ENCODE peak calls at places on chromosomes 12 and 14, in six cellular contexts. One of them, this sample, is unnamed.

GRCh38 chr14:73753887-73754880 is 40.0 kb upstream of the PNMA1 start:
- DNase-seq in heart right ventricle: no peak
- DNase-seq in heart left ventricle: no peak
- DNase-seq in psoas muscle: no peak
- DNase-seq in foreskin keratinocyte: no peak
- DNase-seq in CD8-positive, alpha-beta memory T cell: no peak
- DNase-seq in this sample: no peak

GRCh38 chr12:121805171-121805687 is 1.4 kb downstream of the SETD1B start:
- DNase-seq in heart right ventricle: no peak
- DNase-seq in heart left ventricle: peak; percentile 60
- DNase-seq in psoas muscle: peak; percentile 55
- DNase-seq in foreskin keratinocyte: no peak
- DNase-seq in CD8-positive, alpha-beta memory T cell: no peak
- DNase-seq in this sample: no peak

GRCh38 chr14:100879782-100880181 is 23.7 kb downstream of the RTL1 start:
- DNase-seq in heart right ventricle: peak; percentile 4
- DNase-seq in heart left ventricle: peak; percentile 17
- DNase-seq in psoas muscle: peak; percentile 23
- DNase-seq in foreskin keratinocyte: no peak
- DNase-seq in CD8-positive, alpha-beta memory T cell: no peak
- DNase-seq in this sample: no peak

GRCh38 chr12:131121705-131122405 is 168.1 kb downstream of the ADGRD1 start:
- DNase-seq in heart right ventricle: no peak
- DNase-seq in heart left ventricle: peak; percentile 45
- DNase-seq in psoas muscle: no peak
- DNase-seq in foreskin keratinocyte: no peak
- DNase-seq in CD8-positive, alpha-beta memory T cell: no peak
- DNase-seq in this sample: no peak

GRCh38 chr14:24171422-24172260 is at the start of gene REC8:
- DNase-seq in heart right ventricle: peak; percentile 65
- DNase-seq in heart left ventricle: peak; percentile 80
- DNase-seq in psoas muscle: peak; percentile 79
- DNase-seq in foreskin keratinocyte: no peak
- DNase-seq in CD8-positive, alpha-beta memory T cell: peak; percentile 67
- DNase-seq in this sample: peak; percentile 91

GRCh38 chr12:15662983-15663659 is 126.1 kb downstream of the EPS8 start:
- DNase-seq in heart right ventricle: no peak
- DNase-seq in heart left ventricle: no peak
- DNase-seq in psoas muscle: no peak
- DNase-seq in foreskin keratinocyte: peak; percentile 17
- DNase-seq in CD8-positive, alpha-beta memory T cell: no peak
- DNase-seq in this sample: no peak

GRCh38 chr12:57233357-57234232 is 4.1 kb downstream of the SHMT2 start:
- DNase-seq in heart right ventricle: no peak
- DNase-seq in heart left ventricle: peak; percentile 51
- DNase-seq in psoas muscle: peak; percentile 50
- DNase-seq in foreskin keratinocyte: no peak
- DNase-seq in CD8-positive, alpha-beta memory T cell: no peak
- DNase-seq in this sample: no peak

GRCh38 chr12:130860311-130860710 is 11.6 kb upstream of the RAN start:
- DNase-seq in heart right ventricle: no peak
- DNase-seq in heart left ventricle: no peak
- DNase-seq in psoas muscle: no peak
- DNase-seq in foreskin keratinocyte: no peak
- DNase-seq in CD8-positive, alpha-beta memory T cell: no peak
- DNase-seq in this sample: no peak

GRCh38 chr12:102479984-102480383 is 379 bp downstream of the IGF1 start:
- DNase-seq in heart right ventricle: no peak
- DNase-seq in heart left ventricle: no peak
- DNase-seq in psoas muscle: no peak
- DNase-seq in foreskin keratinocyte: no peak
- DNase-seq in CD8-positive, alpha-beta memory T cell: no peak
- DNase-seq in this sample: no peak

GRCh38 chr12:98127336-98127679 is 388.1 kb upstream of the TMPO start:
- DNase-seq in heart right ventricle: no peak
- DNase-seq in heart left ventricle: no peak
- DNase-seq in psoas muscle: no peak
- DNase-seq in foreskin keratinocyte: no peak
- DNase-seq in CD8-positive, alpha-beta memory T cell: no peak
- DNase-seq in this sample: no peak

GRCh38 chr12:91023326-91024004 is 18.7 kb upstream of the EPYC start:
- DNase-seq in heart right ventricle: no peak
- DNase-seq in heart left ventricle: no peak
- DNase-seq in psoas muscle: no peak
- DNase-seq in foreskin keratinocyte: peak; percentile 46
- DNase-seq in CD8-positive, alpha-beta memory T cell: no peak
- DNase-seq in this sample: no peak

GRCh38 chr12:91781114-91781513 is 364.5 kb downstream of the BTG1 start:
- DNase-seq in heart right ventricle: no peak
- DNase-seq in heart left ventricle: no peak
- DNase-seq in psoas muscle: no peak
- DNase-seq in foreskin keratinocyte: no peak
- DNase-seq in CD8-positive, alpha-beta memory T cell: no peak
- DNase-seq in this sample: no peak

GRCh38 chr12:76880156-76881023 is 1.6 kb upstream of the CSRP2 start:
- DNase-seq in heart right ventricle: no peak
- DNase-seq in heart left ventricle: no peak
- DNase-seq in psoas muscle: no peak
- DNase-seq in foreskin keratinocyte: no peak
- DNase-seq in CD8-positive, alpha-beta memory T cell: no peak
- DNase-seq in this sample: no peak

GRCh38 chr14:78341827-78342389 is 171.7 kb downstream of the NRXN3 start:
- DNase-seq in heart right ventricle: no peak
- DNase-seq in heart left ventricle: no peak
- DNase-seq in psoas muscle: no peak
- DNase-seq in foreskin keratinocyte: no peak
- DNase-seq in CD8-positive, alpha-beta memory T cell: no peak
- DNase-seq in this sample: no peak

GRCh38 chr12:101168000-101168399 is 42.0 kb downstream of the SLC5A8 start:
- DNase-seq in heart right ventricle: no peak
- DNase-seq in heart left ventricle: no peak
- DNase-seq in psoas muscle: no peak
- DNase-seq in foreskin keratinocyte: no peak
- DNase-seq in CD8-positive, alpha-beta memory T cell: no peak
- DNase-seq in this sample: no peak

GRCh38 chr12:102435827-102436436 is 44.4 kb downstream of the IGF1 start:
- DNase-seq in heart right ventricle: no peak
- DNase-seq in heart left ventricle: no peak
- DNase-seq in psoas muscle: no peak
- DNase-seq in foreskin keratinocyte: no peak
- DNase-seq in CD8-positive, alpha-beta memory T cell: no peak
- DNase-seq in this sample: no peak

GRCh38 chr12:14892726-14893442 is 7.2 kb upstream of the MGP start:
- DNase-seq in heart right ventricle: no peak
- DNase-seq in heart left ventricle: no peak
- DNase-seq in psoas muscle: peak; percentile 67
- DNase-seq in foreskin keratinocyte: no peak
- DNase-seq in CD8-positive, alpha-beta memory T cell: no peak
- DNase-seq in this sample: no peak

GRCh38 chr12:57754411-57755193 is at the start of gene MARCHF9:
- DNase-seq in heart right ventricle: peak; percentile 60
- DNase-seq in heart left ventricle: peak; percentile 77
- DNase-seq in psoas muscle: no peak
- DNase-seq in foreskin keratinocyte: peak; percentile 60
- DNase-seq in CD8-positive, alpha-beta memory T cell: peak; percentile 76
- DNase-seq in this sample: peak; percentile 88

GRCh38 chr12:104243551-104243950 is 28.0 kb downstream of the TXNRD1 start:
- DNase-seq in heart right ventricle: no peak
- DNase-seq in heart left ventricle: no peak
- DNase-seq in psoas muscle: no peak
- DNase-seq in foreskin keratinocyte: no peak
- DNase-seq in CD8-positive, alpha-beta memory T cell: no peak
- DNase-seq in this sample: no peak

GRCh38 chr12:65561798-65562382 is 262.4 kb upstream of the HMGA2 start:
- DNase-seq in heart right ventricle: no peak
- DNase-seq in heart left ventricle: no peak
- DNase-seq in psoas muscle: no peak
- DNase-seq in foreskin keratinocyte: no peak
- DNase-seq in CD8-positive, alpha-beta memory T cell: no peak
- DNase-seq in this sample: no peak

GRCh38 chr12:58026421-58026820 is 85.1 kb downstream of the ATP23 start:
- DNase-seq in heart right ventricle: no peak
- DNase-seq in heart left ventricle: no peak
- DNase-seq in psoas muscle: no peak
- DNase-seq in foreskin keratinocyte: no peak
- DNase-seq in CD8-positive, alpha-beta memory T cell: no peak
- DNase-seq in this sample: no peak

GRCh38 chr14:88346048-88346639 is 23.1 kb upstream of the KCNK10 start:
- DNase-seq in heart right ventricle: no peak
- DNase-seq in heart left ventricle: no peak
- DNase-seq in psoas muscle: no peak
- DNase-seq in foreskin keratinocyte: no peak
- DNase-seq in CD8-positive, alpha-beta memory T cell: no peak
- DNase-seq in this sample: no peak

GRCh38 chr14:24252289-24253124 is 10.1 kb upstream of the TINF2 start:
- DNase-seq in heart right ventricle: no peak
- DNase-seq in heart left ventricle: no peak
- DNase-seq in psoas muscle: no peak
- DNase-seq in foreskin keratinocyte: no peak
- DNase-seq in CD8-positive, alpha-beta memory T cell: no peak
- DNase-seq in this sample: no peak

DNA sequence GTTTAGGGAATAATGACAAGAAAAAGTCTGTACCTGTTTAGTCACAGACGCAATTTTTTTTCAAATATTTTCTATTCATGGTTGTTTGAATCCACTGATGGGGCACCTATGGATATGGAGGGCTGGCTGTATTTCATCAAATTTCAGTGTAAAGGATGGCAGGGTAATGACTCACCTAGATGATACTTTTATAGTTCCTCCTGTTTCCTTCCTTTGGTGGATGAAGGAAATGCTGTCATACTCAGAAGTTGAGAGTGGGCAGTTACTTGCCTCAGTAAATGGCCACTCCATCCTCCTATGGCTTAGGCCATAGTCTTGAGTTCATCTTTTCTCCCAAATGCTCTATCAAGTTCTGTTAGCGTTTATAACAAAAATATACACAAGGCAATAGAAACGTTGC is 18.9 kb upstream of the C12orf71 start:
- DNase-seq in heart right ventricle: no peak
- DNase-seq in heart left ventricle: no peak
- DNase-seq in psoas muscle: no peak
- DNase-seq in foreskin keratinocyte: no peak
- DNase-seq in CD8-positive, alpha-beta memory T cell: no peak
- DNase-seq in this sample: no peak
- H3K27ac ChIP-seq in heart right ventricle: no peak overlapping the region
- H3K27ac ChIP-seq in heart left ventricle: no peak overlapping the region
- H3K27ac ChIP-seq in psoas muscle: no peak overlapping the region
- H3K27ac ChIP-seq in foreskin keratinocyte: no peak overlapping the region
- H3K27ac ChIP-seq in CD8-positive, alpha-beta memory T cell: no peak overlapping the region
- H3K27ac ChIP-seq in this sample: no peak overlapping the region

GRCh38 chr12:52494100-52494499 is 1.0 kb upstream of the KRT6A start:
- DNase-seq in heart right ventricle: no peak
- DNase-seq in heart left ventricle: no peak
- DNase-seq in psoas muscle: no peak
- DNase-seq in foreskin keratinocyte: peak; percentile 78
- DNase-seq in CD8-positive, alpha-beta memory T cell: no peak
- DNase-seq in this sample: no peak

GRCh38 chr12:52496054-52496453 is 3.0 kb upstream of the KRT6A start:
- DNase-seq in heart right ventricle: no peak
- DNase-seq in heart left ventricle: no peak
- DNase-seq in psoas muscle: no peak
- DNase-seq in foreskin keratinocyte: no peak
- DNase-seq in CD8-positive, alpha-beta memory T cell: no peak
- DNase-seq in this sample: no peak

GRCh38 chr12:52495385-52495784 is 2.3 kb upstream of the KRT6A start:
- DNase-seq in heart right ventricle: no peak
- DNase-seq in heart left ventricle: no peak
- DNase-seq in psoas muscle: no peak
- DNase-seq in foreskin keratinocyte: no peak
- DNase-seq in CD8-positive, alpha-beta memory T cell: no peak
- DNase-seq in this sample: no peak

GRCh38 chr12:52493172-52493571 is at the start of gene KRT6A:
- DNase-seq in heart right ventricle: no peak
- DNase-seq in heart left ventricle: no peak
- DNase-seq in psoas muscle: no peak
- DNase-seq in foreskin keratinocyte: peak; percentile 98
- DNase-seq in CD8-positive, alpha-beta memory T cell: no peak
- DNase-seq in this sample: no peak

DNA sequence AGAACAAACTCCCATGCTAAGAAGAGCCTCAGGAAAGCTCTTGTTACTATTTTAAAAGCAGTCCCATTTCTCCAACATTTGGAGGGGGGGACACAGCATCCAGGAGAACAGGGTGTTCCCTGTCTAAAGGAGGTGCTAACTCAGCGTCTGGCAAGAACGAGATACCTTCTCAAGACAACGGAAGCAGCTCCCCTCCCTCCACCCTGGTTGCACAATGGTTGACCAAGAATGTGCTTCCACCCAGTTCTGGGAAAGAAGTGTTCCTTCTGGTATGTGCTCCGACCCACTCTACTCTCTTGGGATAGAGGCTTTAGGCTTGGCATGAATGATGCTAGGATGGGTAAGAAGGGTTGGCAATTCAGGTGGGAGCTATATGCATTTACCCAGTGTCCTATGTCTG is 1.5 kb upstream of the KRT6A start:
- DNase-seq in heart right ventricle: no peak
- DNase-seq in heart left ventricle: no peak
- DNase-seq in psoas muscle: no peak
- DNase-seq in foreskin keratinocyte: peak; percentile 93
- DNase-seq in CD8-positive, alpha-beta memory T cell: no peak
- DNase-seq in this sample: peak; percentile 80
- H3K27ac ChIP-seq in heart right ventricle: no peak overlapping the region
- H3K27ac ChIP-seq in heart left ventricle: no peak overlapping the region
- H3K27ac ChIP-seq in psoas muscle: no peak overlapping the region
- H3K27ac ChIP-seq in foreskin keratinocyte: peak overlapping the region; percentile 97
- H3K27ac ChIP-seq in CD8-positive, alpha-beta memory T cell: no peak overlapping the region
- H3K27ac ChIP-seq in this sample: no peak overlapping the region

GRCh38 chr12:122894173-122895121 is 1.5 kb downstream of the VPS37B start:
- DNase-seq in heart right ventricle: no peak
- DNase-seq in heart left ventricle: no peak
- DNase-seq in psoas muscle: no peak
- DNase-seq in foreskin keratinocyte: no peak
- DNase-seq in CD8-positive, alpha-beta memory T cell: peak; percentile 28
- DNase-seq in this sample: peak; percentile 76
- H3K27ac ChIP-seq in heart right ventricle: peak overlapping the region; percentile 90
- H3K27ac ChIP-seq in heart left ventricle: peak overlapping the region; percentile 85
- H3K27ac ChIP-seq in psoas muscle: peak overlapping the region; percentile 80
- H3K27ac ChIP-seq in foreskin keratinocyte: peak overlapping the region; percentile 99
- H3K27ac ChIP-seq in CD8-positive, alpha-beta memory T cell: peak overlapping the region; percentile 91
- H3K27ac ChIP-seq in this sample: peak overlapping the region; percentile 99

GRCh38 chr12:88519802-88520435 is 60.4 kb downstream of the KITLG start:
- DNase-seq in heart right ventricle: no peak
- DNase-seq in heart left ventricle: no peak
- DNase-seq in psoas muscle: no peak
- DNase-seq in foreskin keratinocyte: peak; percentile 84
- DNase-seq in CD8-positive, alpha-beta memory T cell: no peak
- DNase-seq in this sample: no peak

GRCh38 chr12:88522961-88523360 is 57.3 kb downstream of the KITLG start:
- DNase-seq in heart right ventricle: no peak
- DNase-seq in heart left ventricle: no peak
- DNase-seq in psoas muscle: no peak
- DNase-seq in foreskin keratinocyte: no peak
- DNase-seq in CD8-positive, alpha-beta memory T cell: no peak
- DNase-seq in this sample: no peak

GRCh38 chr12:88518863-88519403 is 61.3 kb downstream of the KITLG start:
- DNase-seq in heart right ventricle: no peak
- DNase-seq in heart left ventricle: no peak
- DNase-seq in psoas muscle: no peak
- DNase-seq in foreskin keratinocyte: no peak
- DNase-seq in CD8-positive, alpha-beta memory T cell: no peak
- DNase-seq in this sample: no peak

GRCh38 chr12:88516811-88517210 is 63.5 kb downstream of the KITLG start:
- DNase-seq in heart right ventricle: no peak
- DNase-seq in heart left ventricle: no peak
- DNase-seq in psoas muscle: no peak
- DNase-seq in foreskin keratinocyte: peak; percentile 47
- DNase-seq in CD8-positive, alpha-beta memory T cell: no peak
- DNase-seq in this sample: no peak

GRCh38 chr12:88520436-88520820 is 59.8 kb downstream of the KITLG start:
- DNase-seq in heart right ventricle: no peak
- DNase-seq in heart left ventricle: no peak
- DNase-seq in psoas muscle: no peak
- DNase-seq in foreskin keratinocyte: no peak
- DNase-seq in CD8-positive, alpha-beta memory T cell: no peak
- DNase-seq in this sample: no peak
- H3K27ac ChIP-seq in heart right ventricle: no peak overlapping the region
- H3K27ac ChIP-seq in heart left ventricle: no peak overlapping the region
- H3K27ac ChIP-seq in psoas muscle: no peak overlapping the region
- H3K27ac ChIP-seq in foreskin keratinocyte: no peak overlapping the region
- H3K27ac ChIP-seq in CD8-positive, alpha-beta memory T cell: no peak overlapping the region
- H3K27ac ChIP-seq in this sample: no peak overlapping the region